ENCODE peak calls at places on chromosomes 12 and 14, in seven cellular contexts. R is ovary; E is mammary epithelial cell; S is CD4-positive, alpha-beta T cell; M is cardiac muscle cell; B is ascending aorta; Y is A549. P is an unnamed sample.

GRCh38 chr12:2284857-2285256 is 232.1 kb downstream of the CACNA1C start:
- DNase-seq in R (peak), E (peak), S (no peak), M (peak), B (peak), Y (peak), P (peak)

GRCh38 chr12:116187158-116187511 is 90.4 kb downstream of the MED13L start:
- DNase-seq in R (no peak), E (no peak), S (no peak), M (peak), B (no peak), Y (no peak), P (no peak)

GRCh38 chr12:108622921-108623514 is 10.7 kb downstream of the SELPLG start:
- DNase-seq in R (no peak), E (no peak), S (no peak), M (no peak), B (no peak), Y (no peak), P (no peak)

GRCh38 chr12:507261-507853 is 47.6 kb downstream of the B4GALNT3 start:
- DNase-seq in R (no peak), E (no peak), S (no peak), M (no peak), B (no peak), Y (no peak), P (no peak)

GRCh38 chr14:57692671-57693070 is 173.2 kb downstream of the SLC35F4 start:
- DNase-seq in R (no peak), E (peak), S (no peak), M (peak), B (no peak), Y (peak), P (no peak)

GRCh38 chr14:72780771-72781170 is 113.1 kb downstream of the DPF3 start:
- DNase-seq in R (no peak), E (no peak), S (no peak), M (no peak), B (no peak), Y (no peak), P (no peak)

GRCh38 chr14:42163136-42163535 is 556.5 kb downstream of the LRFN5 start:
- DNase-seq in R (no peak), E (no peak), S (no peak), M (no peak), B (no peak), Y (no peak), P (no peak)

GRCh38 chr14:50001999-50002925 is 109.4 kb downstream of the ARF6 start:
- DNase-seq in R (peak), E (peak), S (peak), M (no peak), B (no peak), Y (no peak), P (no peak)

GRCh38 chr12:123506843-123507236 is 26.7 kb downstream of the RILPL1 start:
- DNase-seq in R (no peak), E (no peak), S (no peak), M (no peak), B (no peak), Y (no peak), P (no peak)

GRCh38 chr14:99309220-99309766 is 37.3 kb upstream of the BCL11B start:
- DNase-seq in R (no peak), E (no peak), S (no peak), M (no peak), B (no peak), Y (no peak), P (no peak)

GRCh38 chr14:54840798-54841197 is 61.8 kb downstream of the GCH1 start:
- DNase-seq in R (no peak), E (no peak), S (no peak), M (no peak), B (no peak), Y (no peak), P (no peak)

GRCh38 chr14:79293482-79293881 is 917.8 kb downstream of the DIO2 start:
- DNase-seq in R (no peak), E (no peak), S (no peak), M (peak), B (no peak), Y (no peak), P (no peak)

GRCh38 chr12:123973552-123974341 is 732 bp downstream of the ZNF664 start:
- DNase-seq in R (peak), E (peak), S (no peak), M (peak), B (peak), Y (peak), P (no peak)

GRCh38 chr12:84701041-84701440 is 211.6 kb downstream of the SLC6A15 start:
- DNase-seq in R (no peak), E (no peak), S (no peak), M (no peak), B (no peak), Y (no peak), P (no peak)

GRCh38 chr14:54730156-54730961 is 163.4 kb downstream of the SAMD4A start:
- DNase-seq in R (no peak), E (no peak), S (no peak), M (no peak), B (no peak), Y (peak), P (no peak)

GRCh38 chr12:52200783-52201519 is 9.1 kb upstream of the KRT80 start:
- DNase-seq in R (peak), E (no peak), S (no peak), M (no peak), B (no peak), Y (no peak), P (peak)

GRCh38 chr12:12922191-12922616 is 29.8 kb downstream of the GPRC5D start:
- DNase-seq in R (no peak), E (peak), S (no peak), M (no peak), B (peak), Y (peak), P (no peak)

GRCh38 chr12:53591301-53592206 is 34.6 kb downstream of the ATF7 start:
- DNase-seq in R (no peak), E (no peak), S (no peak), M (peak), B (no peak), Y (no peak), P (no peak)

GRCh38 chr12:82955020-82955419 is 268.3 kb downstream of the TMTC2 start:
- DNase-seq in R (no peak), E (no peak), S (no peak), M (no peak), B (no peak), Y (no peak), P (no peak)

GRCh38 chr12:9673404-9674225 is 4.1 kb downstream of the CLEC2D start:
- DNase-seq in R (peak), E (peak), S (peak), M (peak), B (peak), Y (peak), P (no peak)

GRCh38 chr12:111664961-111665865 is 20.5 kb downstream of the BRAP start:
- DNase-seq in R (no peak), E (no peak), S (no peak), M (no peak), B (no peak), Y (no peak), P (no peak)

GRCh38 chr12:46459111-46459510 is 86.5 kb upstream of the SLC38A2 start:
- DNase-seq in R (no peak), E (peak), S (no peak), M (no peak), B (no peak), Y (no peak), P (no peak)

GRCh38 chr12:121750507-121750955 is 38.0 kb downstream of the TMEM120B start:
- DNase-seq in R (no peak), E (no peak), S (no peak), M (no peak), B (no peak), Y (no peak), P (no peak)

GRCh38 chr14:94953541-94954260 is 183.8 kb upstream of the GSC start:
- DNase-seq in R (no peak), E (no peak), S (no peak), M (no peak), B (no peak), Y (no peak), P (no peak)

GRCh38 chr12:4089147-4089606 is 184.4 kb upstream of the CCND2 start:
- DNase-seq in R (no peak), E (no peak), S (no peak), M (no peak), B (no peak), Y (no peak), P (no peak)

GRCh38 chr12:34215213-34215892 is 193.1 kb downstream of the ALG10 start:
- DNase-seq in R (no peak), E (no peak), S (no peak), M (no peak), B (no peak), Y (no peak), P (no peak)

GRCh38 chr14:54554401-54554800 is 12.5 kb upstream of the SAMD4A start:
- DNase-seq in R (no peak), E (no peak), S (no peak), M (no peak), B (no peak), Y (no peak), P (peak)

GRCh38 chr12:120381752-120382419 is 12.9 kb upstream of the MSI1 start:
- DNase-seq in R (no peak), E (no peak), S (no peak), M (peak), B (no peak), Y (peak), P (no peak)

GRCh38 chr12:57993030-57993429 is 51.7 kb downstream of the ATP23 start:
- DNase-seq in R (no peak), E (no peak), S (no peak), M (no peak), B (no peak), Y (no peak), P (no peak)

GRCh38 chr12:42789808-42790760 is 200.5 kb upstream of the PRICKLE1 start:
- DNase-seq in R (no peak), E (no peak), S (no peak), M (peak), B (no peak), Y (no peak), P (no peak)

GRCh38 chr14:48504921-48505320 is 829.5 kb upstream of the MDGA2 start:
- DNase-seq in R (no peak), E (peak), S (no peak), M (no peak), B (no peak), Y (no peak), P (no peak)

GRCh38 chr14:95516554-95517209 is at the start of gene SYNE3:
- DNase-seq in R (peak), E (no peak), S (no peak), M (peak), B (no peak), Y (no peak), P (no peak)

GRCh38 chr14:36974985-36975384 is 197.4 kb downstream of the SLC25A21 start:
- DNase-seq in R (no peak), E (peak), S (no peak), M (no peak), B (no peak), Y (no peak), P (no peak)

GRCh38 chr12:254912-255311 is 7.7 kb downstream of the SLC6A13 start:
- DNase-seq in R (no peak), E (no peak), S (no peak), M (no peak), B (no peak), Y (no peak), P (no peak)

GRCh38 chr14:99377951-99378350 is 102.7 kb downstream of the SETD3 start:
- DNase-seq in R (no peak), E (no peak), S (no peak), M (no peak), B (no peak), Y (no peak), P (no peak)

GRCh38 chr12:110940933-110941332 is 20.6 kb upstream of the MYL2 start:
- DNase-seq in R (no peak), E (no peak), S (no peak), M (no peak), B (no peak), Y (no peak), P (no peak)

GRCh38 chr12:120394483-120395367 is 25.8 kb upstream of the MSI1 start:
- DNase-seq in R (no peak), E (peak), S (no peak), M (no peak), B (no peak), Y (no peak), P (peak)

GRCh38 chr12:93877446-93877845 is 200.3 kb downstream of the CRADD start:
- DNase-seq in R (no peak), E (no peak), S (no peak), M (no peak), B (no peak), Y (no peak), P (no peak)

GRCh38 chr12:69274861-69275260 is 35.5 kb downstream of the CPSF6 start:
- DNase-seq in R (no peak), E (peak), S (no peak), M (no peak), B (no peak), Y (no peak), P (no peak)
- TF ChIP-seq CTCF in R (no peak), E (no peak), S (no peak), M (no peak), B (no peak), Y (no peak), P (no peak)

GRCh38 chr12:6204533-6205143 is 4.4 kb downstream of the CD9 start:
- DNase-seq in R (no peak), E (no peak), S (no peak), M (no peak), B (no peak), Y (no peak), P (no peak)

GRCh38 chr12:6205761-6206160 is 5.6 kb downstream of the CD9 start:
- DNase-seq in R (no peak), E (no peak), S (no peak), M (no peak), B (no peak), Y (no peak), P (no peak)

GRCh38 chr12:6206327-6206726 is 6.1 kb downstream of the CD9 start:
- DNase-seq in R (no peak), E (no peak), S (no peak), M (no peak), B (no peak), Y (no peak), P (no peak)

GRCh38 chr12:6207254-6207942 is 7.2 kb downstream of the CD9 start:
- DNase-seq in R (no peak), E (no peak), S (no peak), M (no peak), B (no peak), Y (no peak), P (no peak)

GRCh38 chr12:6205144-6205539 is 4.9 kb downstream of the CD9 start:
- DNase-seq in R (peak), E (no peak), S (no peak), M (peak), B (no peak), Y (no peak), P (no peak)
- H3K27ac ChIP-seq in R (no peak), E (peak), S (no peak), M (no peak), B (peak), Y (peak), P (no peak)

DNA sequence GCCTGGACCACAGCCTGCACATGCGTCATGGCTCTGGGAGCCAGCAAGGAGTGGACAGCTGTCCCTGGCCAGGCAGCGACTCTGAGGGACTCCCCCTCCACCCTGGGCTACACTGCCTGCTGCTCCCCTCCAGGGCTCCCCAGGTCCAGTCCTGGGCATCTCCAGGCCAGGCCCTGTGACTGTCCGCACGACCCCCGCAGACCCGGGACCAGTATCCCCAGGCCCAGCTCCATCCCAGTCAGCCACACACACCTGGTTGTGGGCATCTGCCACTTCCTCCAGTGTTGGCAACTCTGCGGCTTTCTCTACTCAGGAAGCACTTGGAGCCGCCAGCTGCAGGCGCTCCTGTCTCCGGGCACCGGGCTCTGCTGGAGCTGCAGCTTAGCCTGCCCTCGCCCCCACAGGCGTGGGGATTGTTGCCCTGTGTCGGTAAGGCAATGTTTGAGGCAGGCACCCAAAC is 2.4 kb downstream of the ULK1 start:
- DNase-seq in R (no peak), E (no peak), S (no peak), M (no peak), B (no peak), Y (no peak), P (no peak)
- TF ChIP-seq CTCF in R (no peak), E (no peak), S (no peak), M (no peak), B (no peak), Y (no peak), P (no peak)

GRCh38 chr12:106197906-106198623 is 49.8 kb downstream of the CKAP4 start:
- DNase-seq in R (no peak), E (no peak), S (no peak), M (no peak), B (no peak), Y (no peak), P (no peak)
- H3K27ac ChIP-seq in R (peak), E (no peak), S (no peak), M (no peak), B (no peak), Y (no peak), P (no peak)

DNA sequence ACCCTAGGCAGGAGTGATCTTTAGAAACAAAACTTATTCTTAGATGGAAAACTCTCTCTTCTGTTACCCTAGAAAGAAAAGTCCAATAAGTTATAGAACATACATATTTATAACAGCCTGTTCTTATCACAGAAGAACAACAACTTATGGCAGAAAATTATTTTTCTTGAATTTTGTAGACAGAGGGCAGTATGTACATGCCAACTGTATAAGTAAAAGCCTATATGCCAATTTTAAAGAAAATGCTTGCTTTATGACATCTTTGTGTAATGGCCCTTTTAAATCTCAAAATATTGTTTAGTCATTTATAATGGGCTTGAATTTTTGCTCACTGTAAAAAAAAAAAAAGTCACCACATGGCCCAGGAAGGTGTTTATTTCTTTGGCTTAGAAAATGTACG is 38.2 kb upstream of the GRIP1 start:
- DNase-seq in R (no peak), E (no peak), S (no peak), M (no peak), B (no peak), Y (no peak), P (no peak)
- TF ChIP-seq CTCF in R (no peak), E (peak), S (no peak), M (no peak), B (no peak), Y (no peak), P (no peak)

DNA sequence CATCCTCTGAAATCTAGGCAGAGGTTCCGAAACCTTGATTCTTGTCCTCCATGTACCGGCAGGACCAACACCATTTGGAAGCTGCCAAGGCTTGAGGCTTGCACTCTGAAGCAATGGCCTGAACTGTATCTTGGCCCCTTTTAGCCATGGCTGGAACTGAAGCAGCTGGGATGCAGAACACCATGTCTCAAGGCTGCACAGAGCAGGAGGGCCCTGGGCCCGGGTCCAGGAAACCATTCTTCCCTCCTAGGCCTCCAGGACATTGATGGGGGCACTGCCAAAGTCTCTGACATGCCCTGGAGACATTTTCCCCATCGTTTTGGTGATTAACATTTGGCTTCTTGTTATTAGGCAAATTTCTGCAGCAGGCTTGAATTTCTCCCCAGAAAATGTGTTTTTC is 198.7 kb downstream of the EFCAB11 start:
- DNase-seq in R (no peak), E (no peak), S (no peak), M (no peak), B (no peak), Y (no peak), P (no peak)
- H3K27ac ChIP-seq in R (no peak), E (no peak), S (no peak), M (no peak), B (no peak), Y (no peak), P (no peak)

GRCh38 chr12:49626169-49626835 is 2.9 kb downstream of the PRPF40B start:
- DNase-seq in R (no peak), E (peak), S (no peak), M (no peak), B (no peak), Y (no peak), P (no peak)
- TF ChIP-seq CTCF in R (no peak), E (peak), S (peak), M (peak), B (no peak), Y (no peak), P (no peak)

GRCh38 chr12:68434391-68435007 is 102.3 kb upstream of the MDM1 start:
- DNase-seq in R (no peak), E (peak), S (no peak), M (no peak), B (no peak), Y (no peak), P (no peak)

GRCh38 chr12:68435816-68436215 is 103.7 kb upstream of the MDM1 start:
- DNase-seq in R (no peak), E (peak), S (no peak), M (no peak), B (no peak), Y (peak), P (no peak)

GRCh38 chr12:68435238-68435637 is 103.1 kb upstream of the MDM1 start:
- DNase-seq in R (no peak), E (no peak), S (no peak), M (no peak), B (no peak), Y (no peak), P (no peak)

GRCh38 chr12:68440068-68440581 is 108.0 kb upstream of the MDM1 start:
- DNase-seq in R (no peak), E (peak), S (no peak), M (no peak), B (no peak), Y (no peak), P (no peak)

GRCh38 chr12:68439368-68440045 is 107.3 kb upstream of the MDM1 start:
- DNase-seq in R (no peak), E (no peak), S (no peak), M (no peak), B (no peak), Y (no peak), P (no peak)
- H3K27ac ChIP-seq in R (no peak), E (peak), S (no peak), M (no peak), B (no peak), Y (no peak), P (no peak)